ENCODE peak calls at places on chromosome 18, in nine cellular contexts. One of them, this sample, is unnamed.

GRCh38 chr18:32019251-32019943 is 772 bp downstream of the RNF125 start:
- DNase-seq in NCI-H1092: peak; percentile 12
- DNase-seq in stimulated activated CD8-positive, alpha-beta memory T cell treated with anti-CD3 and anti-CD28 coated beads, Interleukin-4, amount 100 ng/mL, for 1 hour: no peak
- DNase-seq in ovary: peak; percentile 57
- DNase-seq in RCC 7860: no peak
- DNase-seq in psoas muscle: peak; percentile 50
- DNase-seq in AG08395: peak; percentile 17
- DNase-seq in cardiac fibroblast: peak; percentile 37
- DNase-seq in NAMALWA: peak; percentile 22
- DNase-seq in this sample: peak; percentile 5

GRCh38 chr18:29164020-29164706 is 987.2 kb upstream of the CDH2 start:
- DNase-seq in NCI-H1092: no peak
- DNase-seq in stimulated activated CD8-positive, alpha-beta memory T cell treated with anti-CD3 and anti-CD28 coated beads, Interleukin-4, amount 100 ng/mL, for 1 hour: no peak
- DNase-seq in ovary: no peak
- DNase-seq in RCC 7860: peak; percentile 94
- DNase-seq in psoas muscle: no peak
- DNase-seq in AG08395: peak; percentile 91
- DNase-seq in cardiac fibroblast: peak; percentile 94
- DNase-seq in NAMALWA: no peak
- DNase-seq in this sample: peak; percentile 70

GRCh38 chr18:25231327-25231691 is 120.7 kb downstream of the ZNF521 start:
- DNase-seq in NCI-H1092: no peak
- DNase-seq in stimulated activated CD8-positive, alpha-beta memory T cell treated with anti-CD3 and anti-CD28 coated beads, Interleukin-4, amount 100 ng/mL, for 1 hour: no peak
- DNase-seq in ovary: peak; percentile 65
- DNase-seq in RCC 7860: no peak
- DNase-seq in psoas muscle: peak; percentile 57
- DNase-seq in AG08395: no peak
- DNase-seq in cardiac fibroblast: no peak
- DNase-seq in NAMALWA: no peak
- DNase-seq in this sample: no peak

GRCh38 chr18:9534844-9535243 is 59.5 kb downstream of the RALBP1 start:
- DNase-seq in NCI-H1092: no peak
- DNase-seq in stimulated activated CD8-positive, alpha-beta memory T cell treated with anti-CD3 and anti-CD28 coated beads, Interleukin-4, amount 100 ng/mL, for 1 hour: no peak
- DNase-seq in ovary: no peak
- DNase-seq in RCC 7860: no peak
- DNase-seq in psoas muscle: no peak
- DNase-seq in AG08395: no peak
- DNase-seq in cardiac fibroblast: no peak
- DNase-seq in NAMALWA: no peak
- DNase-seq in this sample: no peak

GRCh38 chr18:9683418-9684396 is 24.4 kb upstream of the RAB31 start:
- DNase-seq in NCI-H1092: no peak
- DNase-seq in stimulated activated CD8-positive, alpha-beta memory T cell treated with anti-CD3 and anti-CD28 coated beads, Interleukin-4, amount 100 ng/mL, for 1 hour: no peak
- DNase-seq in ovary: peak; percentile 56
- DNase-seq in RCC 7860: peak; percentile 37
- DNase-seq in psoas muscle: no peak
- DNase-seq in AG08395: peak; percentile 58
- DNase-seq in cardiac fibroblast: peak; percentile 90
- DNase-seq in NAMALWA: no peak
- DNase-seq in this sample: peak; percentile 68

GRCh38 chr18:69469444-69469919 is 68.8 kb downstream of the DOK6 start:
- DNase-seq in NCI-H1092: no peak
- DNase-seq in stimulated activated CD8-positive, alpha-beta memory T cell treated with anti-CD3 and anti-CD28 coated beads, Interleukin-4, amount 100 ng/mL, for 1 hour: no peak
- DNase-seq in ovary: no peak
- DNase-seq in RCC 7860: no peak
- DNase-seq in psoas muscle: peak; percentile 14
- DNase-seq in AG08395: no peak
- DNase-seq in cardiac fibroblast: no peak
- DNase-seq in NAMALWA: peak; percentile 68
- DNase-seq in this sample: no peak

GRCh38 chr18:63002305-63002704 is 287.0 kb downstream of the PHLPP1 start:
- DNase-seq in NCI-H1092: no peak
- DNase-seq in stimulated activated CD8-positive, alpha-beta memory T cell treated with anti-CD3 and anti-CD28 coated beads, Interleukin-4, amount 100 ng/mL, for 1 hour: no peak
- DNase-seq in ovary: no peak
- DNase-seq in RCC 7860: no peak
- DNase-seq in psoas muscle: no peak
- DNase-seq in AG08395: no peak
- DNase-seq in cardiac fibroblast: no peak
- DNase-seq in NAMALWA: no peak
- DNase-seq in this sample: no peak

GRCh38 chr18:70421471-70421870 is 132.6 kb downstream of the SOCS6 start:
- DNase-seq in NCI-H1092: no peak
- DNase-seq in stimulated activated CD8-positive, alpha-beta memory T cell treated with anti-CD3 and anti-CD28 coated beads, Interleukin-4, amount 100 ng/mL, for 1 hour: no peak
- DNase-seq in ovary: no peak
- DNase-seq in RCC 7860: peak; percentile 48
- DNase-seq in psoas muscle: no peak
- DNase-seq in AG08395: no peak
- DNase-seq in cardiac fibroblast: no peak
- DNase-seq in NAMALWA: no peak
- DNase-seq in this sample: peak; percentile 40

GRCh38 chr18:47594621-47595086 is 335.8 kb downstream of the SMAD2 start:
- DNase-seq in NCI-H1092: peak; percentile 72
- DNase-seq in stimulated activated CD8-positive, alpha-beta memory T cell treated with anti-CD3 and anti-CD28 coated beads, Interleukin-4, amount 100 ng/mL, for 1 hour: no peak
- DNase-seq in ovary: no peak
- DNase-seq in RCC 7860: no peak
- DNase-seq in psoas muscle: no peak
- DNase-seq in AG08395: no peak
- DNase-seq in cardiac fibroblast: no peak
- DNase-seq in NAMALWA: no peak
- DNase-seq in this sample: no peak

GRCh38 chr18:21958256-21958655 is 211.1 kb upstream of the GATA6 start:
- DNase-seq in NCI-H1092: no peak
- DNase-seq in stimulated activated CD8-positive, alpha-beta memory T cell treated with anti-CD3 and anti-CD28 coated beads, Interleukin-4, amount 100 ng/mL, for 1 hour: no peak
- DNase-seq in ovary: no peak
- DNase-seq in RCC 7860: no peak
- DNase-seq in psoas muscle: no peak
- DNase-seq in AG08395: no peak
- DNase-seq in cardiac fibroblast: no peak
- DNase-seq in NAMALWA: no peak
- DNase-seq in this sample: no peak

GRCh38 chr18:22550861-22551260 is 133.1 kb upstream of the CTAGE1 start:
- DNase-seq in NCI-H1092: no peak
- DNase-seq in stimulated activated CD8-positive, alpha-beta memory T cell treated with anti-CD3 and anti-CD28 coated beads, Interleukin-4, amount 100 ng/mL, for 1 hour: no peak
- DNase-seq in ovary: no peak
- DNase-seq in RCC 7860: no peak
- DNase-seq in psoas muscle: no peak
- DNase-seq in AG08395: no peak
- DNase-seq in cardiac fibroblast: no peak
- DNase-seq in NAMALWA: no peak
- DNase-seq in this sample: no peak

GRCh38 chr18:48923746-48924580 is 26.8 kb downstream of the SMAD7 start:
- DNase-seq in NCI-H1092: no peak
- DNase-seq in stimulated activated CD8-positive, alpha-beta memory T cell treated with anti-CD3 and anti-CD28 coated beads, Interleukin-4, amount 100 ng/mL, for 1 hour: no peak
- DNase-seq in ovary: no peak
- DNase-seq in RCC 7860: peak; percentile 48
- DNase-seq in psoas muscle: no peak
- DNase-seq in AG08395: peak; percentile 58
- DNase-seq in cardiac fibroblast: peak; percentile 50
- DNase-seq in NAMALWA: no peak
- DNase-seq in this sample: no peak

GRCh38 chr18:6313427-6313826 is 101.3 kb downstream of the L3MBTL4 start:
- DNase-seq in NCI-H1092: no peak
- DNase-seq in stimulated activated CD8-positive, alpha-beta memory T cell treated with anti-CD3 and anti-CD28 coated beads, Interleukin-4, amount 100 ng/mL, for 1 hour: no peak
- DNase-seq in ovary: no peak
- DNase-seq in RCC 7860: no peak
- DNase-seq in psoas muscle: no peak
- DNase-seq in AG08395: no peak
- DNase-seq in cardiac fibroblast: no peak
- DNase-seq in NAMALWA: no peak
- DNase-seq in this sample: no peak

GRCh38 chr18:22683196-22683676 is 249.9 kb upstream of the RBBP8 start:
- DNase-seq in NCI-H1092: peak; percentile 93
- DNase-seq in stimulated activated CD8-positive, alpha-beta memory T cell treated with anti-CD3 and anti-CD28 coated beads, Interleukin-4, amount 100 ng/mL, for 1 hour: no peak
- DNase-seq in ovary: peak; percentile 72
- DNase-seq in RCC 7860: peak; percentile 80
- DNase-seq in psoas muscle: no peak
- DNase-seq in AG08395: peak; percentile 24
- DNase-seq in cardiac fibroblast: peak; percentile 78
- DNase-seq in NAMALWA: no peak
- DNase-seq in this sample: peak; percentile 95

GRCh38 chr18:54149078-54149697 is 75.3 kb downstream of the MBD2 start:
- DNase-seq in NCI-H1092: no peak
- DNase-seq in stimulated activated CD8-positive, alpha-beta memory T cell treated with anti-CD3 and anti-CD28 coated beads, Interleukin-4, amount 100 ng/mL, for 1 hour: no peak
- DNase-seq in ovary: no peak
- DNase-seq in RCC 7860: peak; percentile 60
- DNase-seq in psoas muscle: no peak
- DNase-seq in AG08395: peak; percentile 92
- DNase-seq in cardiac fibroblast: peak; percentile 91
- DNase-seq in NAMALWA: no peak
- DNase-seq in this sample: peak; percentile 96

GRCh38 chr18:49368161-49368875 is 92.1 kb downstream of the DYM start:
- DNase-seq in NCI-H1092: no peak
- DNase-seq in stimulated activated CD8-positive, alpha-beta memory T cell treated with anti-CD3 and anti-CD28 coated beads, Interleukin-4, amount 100 ng/mL, for 1 hour: no peak
- DNase-seq in ovary: no peak
- DNase-seq in RCC 7860: no peak
- DNase-seq in psoas muscle: no peak
- DNase-seq in AG08395: no peak
- DNase-seq in cardiac fibroblast: no peak
- DNase-seq in NAMALWA: no peak
- DNase-seq in this sample: no peak

GRCh38 chr18:9673296-9674251 is 34.5 kb upstream of the RAB31 start:
- DNase-seq in NCI-H1092: no peak
- DNase-seq in stimulated activated CD8-positive, alpha-beta memory T cell treated with anti-CD3 and anti-CD28 coated beads, Interleukin-4, amount 100 ng/mL, for 1 hour: no peak
- DNase-seq in ovary: no peak
- DNase-seq in RCC 7860: peak; percentile 98
- DNase-seq in psoas muscle: no peak
- DNase-seq in AG08395: peak; percentile 80
- DNase-seq in cardiac fibroblast: peak; percentile 84
- DNase-seq in NAMALWA: peak; percentile 77
- DNase-seq in this sample: peak; percentile 23

GRCh38 chr18:57583297-57583835 is 3.1 kb downstream of the FECH start:
- DNase-seq in NCI-H1092: no peak
- DNase-seq in stimulated activated CD8-positive, alpha-beta memory T cell treated with anti-CD3 and anti-CD28 coated beads, Interleukin-4, amount 100 ng/mL, for 1 hour: no peak
- DNase-seq in ovary: no peak
- DNase-seq in RCC 7860: no peak
- DNase-seq in psoas muscle: no peak
- DNase-seq in AG08395: no peak
- DNase-seq in cardiac fibroblast: no peak
- DNase-seq in NAMALWA: no peak
- DNase-seq in this sample: no peak

GRCh38 chr18:36758623-36759022 is 70.2 kb downstream of the TPGS2 start:
- DNase-seq in NCI-H1092: no peak
- DNase-seq in stimulated activated CD8-positive, alpha-beta memory T cell treated with anti-CD3 and anti-CD28 coated beads, Interleukin-4, amount 100 ng/mL, for 1 hour: no peak
- DNase-seq in ovary: no peak
- DNase-seq in RCC 7860: no peak
- DNase-seq in psoas muscle: no peak
- DNase-seq in AG08395: peak; percentile 32
- DNase-seq in cardiac fibroblast: no peak
- DNase-seq in NAMALWA: no peak
- DNase-seq in this sample: no peak

GRCh38 chr18:77376043-77376732 is 126.5 kb downstream of the GALR1 start:
- DNase-seq in NCI-H1092: peak; percentile 68
- DNase-seq in stimulated activated CD8-positive, alpha-beta memory T cell treated with anti-CD3 and anti-CD28 coated beads, Interleukin-4, amount 100 ng/mL, for 1 hour: no peak
- DNase-seq in ovary: no peak
- DNase-seq in RCC 7860: no peak
- DNase-seq in psoas muscle: no peak
- DNase-seq in AG08395: no peak
- DNase-seq in cardiac fibroblast: no peak
- DNase-seq in NAMALWA: no peak
- DNase-seq in this sample: no peak

GRCh38 chr18:62658028-62658427 is 57.3 kb upstream of the PHLPP1 start:
- DNase-seq in NCI-H1092: no peak
- DNase-seq in stimulated activated CD8-positive, alpha-beta memory T cell treated with anti-CD3 and anti-CD28 coated beads, Interleukin-4, amount 100 ng/mL, for 1 hour: no peak
- DNase-seq in ovary: no peak
- DNase-seq in RCC 7860: no peak
- DNase-seq in psoas muscle: no peak
- DNase-seq in AG08395: no peak
- DNase-seq in cardiac fibroblast: no peak
- DNase-seq in NAMALWA: no peak
- DNase-seq in this sample: no peak

GRCh38 chr18:7548226-7548625 is 18.9 kb upstream of the PTPRM start:
- DNase-seq in NCI-H1092: no peak
- DNase-seq in stimulated activated CD8-positive, alpha-beta memory T cell treated with anti-CD3 and anti-CD28 coated beads, Interleukin-4, amount 100 ng/mL, for 1 hour: no peak
- DNase-seq in ovary: no peak
- DNase-seq in RCC 7860: no peak
- DNase-seq in psoas muscle: no peak
- DNase-seq in AG08395: no peak
- DNase-seq in cardiac fibroblast: no peak
- DNase-seq in NAMALWA: no peak
- DNase-seq in this sample: no peak

GRCh38 chr18:79392226-79392625 is 3.5 kb upstream of the NFATC1 start:
- DNase-seq in NCI-H1092: no peak
- DNase-seq in stimulated activated CD8-positive, alpha-beta memory T cell treated with anti-CD3 and anti-CD28 coated beads, Interleukin-4, amount 100 ng/mL, for 1 hour: no peak
- DNase-seq in ovary: no peak
- DNase-seq in RCC 7860: no peak
- DNase-seq in psoas muscle: no peak
- DNase-seq in AG08395: no peak
- DNase-seq in cardiac fibroblast: no peak
- DNase-seq in NAMALWA: no peak
- DNase-seq in this sample: no peak

GRCh38 chr18:50286391-50287027 is 983 bp downstream of the CXXC1 start:
- DNase-seq in NCI-H1092: no peak
- DNase-seq in stimulated activated CD8-positive, alpha-beta memory T cell treated with anti-CD3 and anti-CD28 coated beads, Interleukin-4, amount 100 ng/mL, for 1 hour: no peak
- DNase-seq in ovary: peak; percentile 55
- DNase-seq in RCC 7860: peak; percentile 10
- DNase-seq in psoas muscle: peak; percentile 75
- DNase-seq in AG08395: no peak
- DNase-seq in cardiac fibroblast: peak; percentile 23
- DNase-seq in NAMALWA: peak; percentile 73
- DNase-seq in this sample: no peak

GRCh38 chr18:11972371-11973174 is 8.7 kb upstream of the IMPA2 start:
- DNase-seq in NCI-H1092: no peak
- DNase-seq in stimulated activated CD8-positive, alpha-beta memory T cell treated with anti-CD3 and anti-CD28 coated beads, Interleukin-4, amount 100 ng/mL, for 1 hour: no peak
- DNase-seq in ovary: peak; percentile 30
- DNase-seq in RCC 7860: no peak
- DNase-seq in psoas muscle: no peak
- DNase-seq in AG08395: no peak
- DNase-seq in cardiac fibroblast: no peak
- DNase-seq in NAMALWA: no peak
- DNase-seq in this sample: no peak

GRCh38 chr18:58202406-58202730 is 158.3 kb downstream of the NEDD4L start:
- DNase-seq in NCI-H1092: no peak
- DNase-seq in stimulated activated CD8-positive, alpha-beta memory T cell treated with anti-CD3 and anti-CD28 coated beads, Interleukin-4, amount 100 ng/mL, for 1 hour: no peak
- DNase-seq in ovary: no peak
- DNase-seq in RCC 7860: peak; percentile 66
- DNase-seq in psoas muscle: no peak
- DNase-seq in AG08395: no peak
- DNase-seq in cardiac fibroblast: no peak
- DNase-seq in NAMALWA: no peak
- DNase-seq in this sample: peak; percentile 43

GRCh38 chr18:74375999-74376398 is 60.4 kb downstream of the C18orf63 start:
- DNase-seq in NCI-H1092: no peak
- DNase-seq in stimulated activated CD8-positive, alpha-beta memory T cell treated with anti-CD3 and anti-CD28 coated beads, Interleukin-4, amount 100 ng/mL, for 1 hour: no peak
- DNase-seq in ovary: no peak
- DNase-seq in RCC 7860: peak; percentile 86
- DNase-seq in psoas muscle: no peak
- DNase-seq in AG08395: peak; percentile 61
- DNase-seq in cardiac fibroblast: no peak
- DNase-seq in NAMALWA: no peak
- DNase-seq in this sample: no peak

GRCh38 chr18:53785811-53786210 is 438.7 kb downstream of the MBD2 start:
- DNase-seq in NCI-H1092: no peak
- DNase-seq in stimulated activated CD8-positive, alpha-beta memory T cell treated with anti-CD3 and anti-CD28 coated beads, Interleukin-4, amount 100 ng/mL, for 1 hour: no peak
- DNase-seq in ovary: no peak
- DNase-seq in RCC 7860: no peak
- DNase-seq in psoas muscle: no peak
- DNase-seq in AG08395: no peak
- DNase-seq in cardiac fibroblast: no peak
- DNase-seq in NAMALWA: no peak
- DNase-seq in this sample: no peak

GRCh38 chr18:50715919-50716318 is 103.9 kb downstream of the MRO start:
- DNase-seq in NCI-H1092: no peak
- DNase-seq in stimulated activated CD8-positive, alpha-beta memory T cell treated with anti-CD3 and anti-CD28 coated beads, Interleukin-4, amount 100 ng/mL, for 1 hour: no peak
- DNase-seq in ovary: no peak
- DNase-seq in RCC 7860: no peak
- DNase-seq in psoas muscle: no peak
- DNase-seq in AG08395: no peak
- DNase-seq in cardiac fibroblast: peak; percentile 5
- DNase-seq in NAMALWA: no peak
- DNase-seq in this sample: peak; percentile 4

GRCh38 chr18:26574958-26575864 is 26.9 kb upstream of the KCTD1 start:
- DNase-seq in NCI-H1092: no peak
- DNase-seq in stimulated activated CD8-positive, alpha-beta memory T cell treated with anti-CD3 and anti-CD28 coated beads, Interleukin-4, amount 100 ng/mL, for 1 hour: no peak
- DNase-seq in ovary: peak; percentile 75
- DNase-seq in RCC 7860: no peak
- DNase-seq in psoas muscle: peak; percentile 61
- DNase-seq in AG08395: peak; percentile 66
- DNase-seq in cardiac fibroblast: peak; percentile 59
- DNase-seq in NAMALWA: no peak
- DNase-seq in this sample: peak; percentile 59

GRCh38 chr18:48632676-48633257 is 93.9 kb downstream of the CTIF start:
- DNase-seq in NCI-H1092: no peak
- DNase-seq in stimulated activated CD8-positive, alpha-beta memory T cell treated with anti-CD3 and anti-CD28 coated beads, Interleukin-4, amount 100 ng/mL, for 1 hour: no peak
- DNase-seq in ovary: no peak
- DNase-seq in RCC 7860: no peak
- DNase-seq in psoas muscle: no peak
- DNase-seq in AG08395: no peak
- DNase-seq in cardiac fibroblast: no peak
- DNase-seq in NAMALWA: no peak
- DNase-seq in this sample: no peak

This sample was measured in brain microvascular endothelial cell.